ENCODE peak calls at places on chromosomes 11 and 22, in four cellular contexts. W is testis, I is T-helper 1 cell, D is Calu3. R is an unnamed sample.

GRCh38 chr11:36345535-36346141 is 49.5 kb downstream of the PRR5L start:
- DNase-seq in W (no peak), D (no peak), I (no peak), R (no peak)

GRCh38 chr11:84993386-84993785 is 633.8 kb downstream of the DLG2 start:
- DNase-seq in W (peak; percentile 32), D (peak; percentile 0), I (no peak), R (no peak)

GRCh38 chr11:41868606-41869005 is 409.2 kb upstream of the LRRC4C start:
- DNase-seq in W (no peak), D (no peak), I (no peak), R (no peak)

GRCh38 chr11:7575841-7576451 is 62.1 kb downstream of the PPFIBP2 start:
- DNase-seq in W (peak; percentile 70), I (no peak), D (peak; percentile 68), R (no peak)

GRCh38 chr11:64245797-64246623 is 733 bp downstream of the PPP1R14B start:
- DNase-seq in D (peak; percentile 95), I (peak; percentile 55), W (peak; percentile 50), R (no peak)

GRCh38 chr11:104490182-104490581 is 326.2 kb upstream of the PDGFD start:
- DNase-seq in I (no peak), W (no peak), D (no peak), R (no peak)

GRCh38 chr11:70158201-70158600 is 44.9 kb upstream of the FADD start:
- DNase-seq in W (no peak), D (peak; percentile 25), I (no peak), R (no peak)

GRCh38 chr22:40364431-40364830 is 6.0 kb upstream of the SGSM3 start:
- DNase-seq in D (no peak), I (no peak), W (no peak), R (no peak)

GRCh38 chr11:100434821-100435641 is 252.1 kb upstream of the ARHGAP42 start:
- DNase-seq in I (no peak), W (no peak), D (no peak), R (no peak)

GRCh38 chr22:20966883-20967696 is at the start of gene AIFM3:
- DNase-seq in D (no peak), W (no peak), I (no peak), R (no peak)

GRCh38 chr22:40714514-40714966 is 35.3 kb downstream of the MCHR1 start:
- DNase-seq in W (no peak), D (peak; percentile 39), I (no peak), R (no peak)

R was measured in memory B cell.